ENCODE peak calls at places on chromosomes 13 and 19, in five cellular contexts. One of them, this sample, is unnamed.

GRCh38 chr19:44866672-44867071 is 20.6 kb downstream of the NECTIN2 start:
- DNase-seq in tibial nerve: no peak
- DNase-seq in progenitor cell of endocrine pancreas: no peak
- DNase-seq in M059J: no peak
- DNase-seq in activated CD4-positive, CD25-positive, alpha-beta regulatory T cell: no peak
- DNase-seq in this sample: no peak

GRCh38 chr13:96967248-96967745 is 27.0 kb downstream of the OXGR1 start:
- DNase-seq in tibial nerve: no peak
- DNase-seq in progenitor cell of endocrine pancreas: no peak
- DNase-seq in M059J: peak; percentile 19
- DNase-seq in activated CD4-positive, CD25-positive, alpha-beta regulatory T cell: no peak
- DNase-seq in this sample: no peak

GRCh38 chr19:43570174-43570791 is 5.0 kb downstream of the XRCC1 start:
- DNase-seq in tibial nerve: no peak
- DNase-seq in progenitor cell of endocrine pancreas: no peak
- DNase-seq in M059J: peak; percentile 61
- DNase-seq in activated CD4-positive, CD25-positive, alpha-beta regulatory T cell: no peak
- DNase-seq in this sample: no peak

GRCh38 chr19:3761382-3762129 is at the start of gene APBA3:
- DNase-seq in tibial nerve: peak; percentile 92
- DNase-seq in progenitor cell of endocrine pancreas: peak; percentile 91
- DNase-seq in M059J: peak; percentile 87
- DNase-seq in activated CD4-positive, CD25-positive, alpha-beta regulatory T cell: peak; percentile 92
- DNase-seq in this sample: peak; percentile 92

GRCh38 chr13:27504541-27504940 is 54.2 kb upstream of the MTIF3 start:
- DNase-seq in tibial nerve: no peak
- DNase-seq in progenitor cell of endocrine pancreas: no peak
- DNase-seq in M059J: no peak
- DNase-seq in activated CD4-positive, CD25-positive, alpha-beta regulatory T cell: no peak
- DNase-seq in this sample: no peak

GRCh38 chr13:27289016-27289665 is 18.5 kb downstream of the RASL11A start:
- DNase-seq in tibial nerve: no peak
- DNase-seq in progenitor cell of endocrine pancreas: no peak
- DNase-seq in M059J: peak; percentile 64
- DNase-seq in activated CD4-positive, CD25-positive, alpha-beta regulatory T cell: no peak
- DNase-seq in this sample: no peak

GRCh38 chr19:547117-547516 is 3.3 kb downstream of the GZMM start:
- DNase-seq in tibial nerve: no peak
- DNase-seq in progenitor cell of endocrine pancreas: no peak
- DNase-seq in M059J: no peak
- DNase-seq in activated CD4-positive, CD25-positive, alpha-beta regulatory T cell: no peak
- DNase-seq in this sample: no peak

GRCh38 chr19:7977021-7977722 is 28.3 kb downstream of the ELAVL1 start:
- DNase-seq in tibial nerve: no peak
- DNase-seq in progenitor cell of endocrine pancreas: no peak
- DNase-seq in M059J: no peak
- DNase-seq in activated CD4-positive, CD25-positive, alpha-beta regulatory T cell: no peak
- DNase-seq in this sample: no peak

GRCh38 chr13:94569615-94570014 is 26.3 kb downstream of the TGDS start:
- DNase-seq in tibial nerve: no peak
- DNase-seq in progenitor cell of endocrine pancreas: no peak
- DNase-seq in M059J: no peak
- DNase-seq in activated CD4-positive, CD25-positive, alpha-beta regulatory T cell: no peak
- DNase-seq in this sample: no peak

GRCh38 chr13:19794552-19795143 is 11.9 kb upstream of the PSPC1 start:
- DNase-seq in tibial nerve: no peak
- DNase-seq in progenitor cell of endocrine pancreas: peak; percentile 10
- DNase-seq in M059J: no peak
- DNase-seq in activated CD4-positive, CD25-positive, alpha-beta regulatory T cell: no peak
- DNase-seq in this sample: no peak

GRCh38 chr19:50003810-50004419 is 21.3 kb downstream of the VRK3 start:
- DNase-seq in tibial nerve: peak; percentile 41
- DNase-seq in progenitor cell of endocrine pancreas: no peak
- DNase-seq in M059J: peak; percentile 99
- DNase-seq in activated CD4-positive, CD25-positive, alpha-beta regulatory T cell: no peak
- DNase-seq in this sample: peak; percentile 30

GRCh38 chr13:37202264-37202663 is 96.8 kb upstream of the CSNK1A1L start:
- DNase-seq in tibial nerve: no peak
- DNase-seq in progenitor cell of endocrine pancreas: no peak
- DNase-seq in M059J: peak; percentile 38
- DNase-seq in activated CD4-positive, CD25-positive, alpha-beta regulatory T cell: no peak
- DNase-seq in this sample: no peak

GRCh38 chr13:35765387-35765786 is 288.9 kb upstream of the MAB21L1 start:
- DNase-seq in tibial nerve: no peak
- DNase-seq in progenitor cell of endocrine pancreas: no peak
- DNase-seq in M059J: no peak
- DNase-seq in activated CD4-positive, CD25-positive, alpha-beta regulatory T cell: no peak
- DNase-seq in this sample: no peak

GRCh38 chr13:23771966-23772365 is 117.2 kb downstream of the MIPEP start:
- DNase-seq in tibial nerve: no peak
- DNase-seq in progenitor cell of endocrine pancreas: no peak
- DNase-seq in M059J: peak; percentile 12
- DNase-seq in activated CD4-positive, CD25-positive, alpha-beta regulatory T cell: no peak
- DNase-seq in this sample: no peak

GRCh38 chr13:41061075-41061913 is at the start of gene WBP4:
- DNase-seq in tibial nerve: peak; percentile 94
- DNase-seq in progenitor cell of endocrine pancreas: peak; percentile 90
- DNase-seq in M059J: peak; percentile 92
- DNase-seq in activated CD4-positive, CD25-positive, alpha-beta regulatory T cell: peak; percentile 77
- DNase-seq in this sample: peak; percentile 79